ENCODE peak calls at places on chromosome 4, in four cellular contexts. T, B, C and V are unnamed samples.

GRCh38 chr4:87103691-87104187 is 116.7 kb downstream of the KLHL8 start:
- DNase-seq in T (no peak), B (no peak), C (no peak), V (no peak)

GRCh38 chr4:183808102-183808466 is 97.0 kb upstream of the STOX2 start:
- DNase-seq in T (no peak), B (no peak), C (no peak), V (no peak)

GRCh38 chr4:183118585-183118984 is 19.5 kb downstream of the WWC2 start:
- DNase-seq in T (no peak), B (no peak), C (no peak), V (no peak)

GRCh38 chr4:183554346-183554686 is 49.5 kb downstream of the ING2 start:
- DNase-seq in T (no peak), B (no peak), C (no peak), V (no peak)

GRCh38 chr4:16685536-16685935 is 212.9 kb downstream of the LDB2 start:
- DNase-seq in T (no peak), B (no peak), C (no peak), V (no peak)

GRCh38 chr4:53863163-53863562 is 201.2 kb downstream of the CHIC2 start:
- DNase-seq in T (no peak), B (no peak), C (no peak), V (no peak)

GRCh38 chr4:80183196-80184052 is 13.9 kb upstream of the PRDM8 start:
- DNase-seq in T (peak), B (peak), C (peak), V (no peak)

GRCh38 chr4:64911846-64912245 is 502.6 kb upstream of the TECRL start:
- DNase-seq in T (no peak), B (no peak), C (no peak), V (no peak)

GRCh38 chr4:8110071-8110986 is 48.3 kb downstream of the ABLIM2 start:
- DNase-seq in T (no peak), B (no peak), C (no peak), V (no peak)

GRCh38 chr4:186807809-186808634 is 84.4 kb upstream of the FAT1 start:
- DNase-seq in T (no peak), B (no peak), C (no peak), V (no peak)

GRCh38 chr4:109294468-109295020 is 7.9 kb downstream of the COL25A1 start:
- DNase-seq in T (no peak), B (no peak), C (no peak), V (no peak)

GRCh38 chr4:92969650-92970370 is 666.0 kb downstream of the GRID2 start:
- DNase-seq in T (no peak), B (no peak), C (no peak), V (no peak)

GRCh38 chr4:5399790-5400421 is 308.5 kb downstream of the EVC2 start:
- DNase-seq in T (no peak), B (no peak), C (no peak), V (no peak)

GRCh38 chr4:15864771-15865566 is 73.6 kb downstream of the FGFBP1 start:
- DNase-seq in T (no peak), B (no peak), C (no peak), V (no peak)

GRCh38 chr4:93416337-93417102 is 412.0 kb upstream of the ATOH1 start:
- DNase-seq in T (no peak), B (no peak), C (no peak), V (no peak)

GRCh38 chr4:37958932-37959331 is 1.3 kb upstream of the PTTG2 start:
- DNase-seq in T (no peak), B (no peak), C (no peak), V (no peak)

GRCh38 chr4:7027913-7028312 is 15.3 kb upstream of the TADA2B start:
- DNase-seq in T (no peak), B (no peak), C (no peak), V (no peak)

GRCh38 chr4:1969928-1970723 is 38.6 kb downstream of the NELFA start:
- DNase-seq in T (no peak), B (no peak), C (no peak), V (no peak)

GRCh38 chr4:173317003-173317402 is 17.2 kb downstream of the HMGB2 start:
- DNase-seq in T (no peak), B (no peak), C (no peak), V (no peak)

GRCh38 chr4:173538148-173538902 is 8.3 kb upstream of the HAND2 start:
- DNase-seq in T (peak), B (no peak), C (no peak), V (no peak)

GRCh38 chr4:10345381-10345784 is 111.8 kb downstream of the ZNF518B start:
- DNase-seq in T (no peak), B (no peak), C (no peak), V (no peak)

GRCh38 chr4:3676907-3677495 is 89.2 kb upstream of the ADRA2C start:
- DNase-seq in T (peak), B (no peak), C (no peak), V (no peak)

GRCh38 chr4:178963646-178964045 is 1521.4 kb upstream of the AGA start:
- DNase-seq in T (no peak), B (no peak), C (no peak), V (no peak)

GRCh38 chr4:8393593-8394038 is 46.9 kb downstream of the ACOX3 start:
- DNase-seq in T (peak), B (peak), C (peak), V (no peak)

GRCh38 chr4:184267673-184268573 is 50.2 kb upstream of the ENPP6 start:
- DNase-seq in T (no peak), B (peak), C (peak), V (peak)

GRCh38 chr4:71210831-71211230 is 128.0 kb upstream of the SLC4A4 start:
- DNase-seq in T (no peak), B (no peak), C (no peak), V (no peak)

GRCh38 chr4:167084326-167084725 is 150.0 kb downstream of the SPOCK3 start:
- DNase-seq in T (no peak), B (no peak), C (no peak), V (no peak)

GRCh38 chr4:3671571-3672464 is 94.4 kb upstream of the ADRA2C start:
- DNase-seq in T (no peak), B (no peak), C (no peak), V (no peak)

GRCh38 chr4:23770011-23770410 is 119.8 kb downstream of the PPARGC1A start:
- DNase-seq in T (no peak), B (no peak), C (no peak), V (no peak)

GRCh38 chr4:110624016-110624770 is 1.3 kb upstream of the PITX2 start:
- DNase-seq in T (no peak), B (no peak), C (no peak), V (no peak)